ENCODE peak calls at places on chromosomes 7 and 10, in four cellular contexts. One of them, this sample, is unnamed.
A peak's percentile ranks its signal among the peaks of the same experiment; 100 is the strongest.

GRCh38 chr10:78955206-78955605 is 113.6 kb upstream of the ZMIZ1 start:
- DNase-seq in A549: no peak
- DNase-seq in K562: no peak
- DNase-seq in HepG2: no peak
- DNase-seq in this sample: no peak

GRCh38 chr10:93080350-93081046 is 6.8 kb downstream of the CYP26A1 start:
- DNase-seq in A549: peak; percentile 87
- DNase-seq in K562: peak; percentile 67
- DNase-seq in HepG2: peak; percentile 29
- DNase-seq in this sample: no peak

GRCh38 chr7:27122075-27122910 is 8.3 kb downstream of the HOXA4 start:
- DNase-seq in A549: peak; percentile 55
- DNase-seq in K562: no peak
- DNase-seq in HepG2: peak; percentile 94
- DNase-seq in this sample: no peak

GRCh38 chr10:103232772-103233488 is 12.8 kb upstream of the RPEL1 start:
- DNase-seq in A549: no peak
- DNase-seq in K562: no peak
- DNase-seq in HepG2: peak; percentile 88
- DNase-seq in this sample: no peak

GRCh38 chr10:76071638-76072317 is 640.4 kb downstream of the LRMDA start:
- DNase-seq in A549: no peak
- DNase-seq in K562: no peak
- DNase-seq in HepG2: no peak
- DNase-seq in this sample: no peak

GRCh38 chr10:132302421-132302820 is 5.3 kb downstream of the STK32C start:
- DNase-seq in A549: no peak
- DNase-seq in K562: no peak
- DNase-seq in HepG2: no peak
- DNase-seq in this sample: no peak

GRCh38 chr7:16668049-16668858 is 22.3 kb downstream of the BZW2 start:
- DNase-seq in A549: peak; percentile 88
- DNase-seq in K562: peak; percentile 83
- DNase-seq in HepG2: peak; percentile 10
- DNase-seq in this sample: no peak

GRCh38 chr7:67738958-67739357 is 742.3 kb downstream of the TYW1 start:
- DNase-seq in A549: no peak
- DNase-seq in K562: no peak
- DNase-seq in HepG2: no peak
- DNase-seq in this sample: no peak

GRCh38 chr7:22216309-22216708 is 140.6 kb downstream of the RAPGEF5 start:
- DNase-seq in A549: no peak
- DNase-seq in K562: peak; percentile 16
- DNase-seq in HepG2: peak; percentile 23
- DNase-seq in this sample: no peak

GRCh38 chr10:29588640-29589421 is 45.9 kb downstream of the SVIL start:
- DNase-seq in A549: no peak
- DNase-seq in K562: no peak
- DNase-seq in HepG2: no peak
- DNase-seq in this sample: no peak

GRCh38 chr7:129101746-129102145 is 42.8 kb upstream of the TSPAN33 start:
- DNase-seq in A549: no peak
- DNase-seq in K562: no peak
- DNase-seq in HepG2: no peak
- DNase-seq in this sample: no peak

GRCh38 chr10:6363516-6363915 is 160.8 kb downstream of the PFKFB3 start:
- DNase-seq in A549: no peak
- DNase-seq in K562: no peak
- DNase-seq in HepG2: no peak
- DNase-seq in this sample: no peak

GRCh38 chr10:34121125-34121973 is 693.7 kb downstream of the PARD3 start:
- DNase-seq in A549: no peak
- DNase-seq in K562: no peak
- DNase-seq in HepG2: peak; percentile 98
- DNase-seq in this sample: no peak

GRCh38 chr7:25669300-25669781 is 441.1 kb upstream of the NPVF start:
- DNase-seq in A549: no peak
- DNase-seq in K562: no peak
- DNase-seq in HepG2: no peak
- DNase-seq in this sample: no peak

GRCh38 chr7:128103498-128104108 is 72.4 kb upstream of the LRRC4 start:
- DNase-seq in A549: no peak
- DNase-seq in K562: no peak
- DNase-seq in HepG2: peak; percentile 85
- DNase-seq in this sample: no peak

GRCh38 chr7:26388256-26388655 is 96.6 kb downstream of the SNX10 start:
- DNase-seq in A549: no peak
- DNase-seq in K562: no peak
- DNase-seq in HepG2: no peak
- DNase-seq in this sample: peak; percentile 20

GRCh38 chr10:47311193-47311899 is 10.9 kb upstream of the GDF2 start:
- DNase-seq in A549: no peak
- DNase-seq in K562: peak; percentile 72
- DNase-seq in HepG2: no peak
- DNase-seq in this sample: no peak

GRCh38 chr7:55074008-55074499 is 55.2 kb downstream of the EGFR start:
- DNase-seq in A549: peak; percentile 93
- DNase-seq in K562: peak; percentile 5
- DNase-seq in HepG2: peak; percentile 44
- DNase-seq in this sample: peak; percentile 91

GRCh38 chr7:50308301-50309129 is 4.0 kb downstream of the IKZF1 start:
- DNase-seq in A549: no peak
- DNase-seq in K562: peak; percentile 66
- DNase-seq in HepG2: no peak
- DNase-seq in this sample: no peak

GRCh38 chr10:62063795-62064472 is 162.4 kb downstream of the ARID5B start:
- DNase-seq in A549: no peak
- DNase-seq in K562: peak; percentile 72
- DNase-seq in HepG2: no peak
- DNase-seq in this sample: no peak

GRCh38 chr10:120833222-120833928 is 17.8 kb upstream of the WDR11 start:
- DNase-seq in A549: no peak
- DNase-seq in K562: no peak
- DNase-seq in HepG2: no peak
- DNase-seq in this sample: no peak

GRCh38 chr7:149865437-149865836 is 8.3 kb upstream of the ATP6V0E2 start:
- DNase-seq in A549: no peak
- DNase-seq in K562: no peak
- DNase-seq in HepG2: no peak
- DNase-seq in this sample: no peak

GRCh38 chr10:87059401-87059800 is 35.2 kb downstream of the GLUD1 start:
- DNase-seq in A549: no peak
- DNase-seq in K562: no peak
- DNase-seq in HepG2: no peak
- DNase-seq in this sample: no peak

GRCh38 chr10:49242604-49243003 is 54.4 kb upstream of the TMEM273 start:
- DNase-seq in A549: no peak
- DNase-seq in K562: peak; percentile 53
- DNase-seq in HepG2: no peak
- DNase-seq in this sample: no peak

GRCh38 chr10:20494474-20494873 is 402.6 kb downstream of the NEBL start:
- DNase-seq in A549: no peak
- DNase-seq in K562: no peak
- DNase-seq in HepG2: no peak
- DNase-seq in this sample: no peak

GRCh38 chr10:13707156-13707881 is 120.6 kb downstream of the PRPF18 start:
- DNase-seq in A549: peak; percentile 61
- DNase-seq in K562: peak; percentile 84
- DNase-seq in HepG2: peak; percentile 11
- DNase-seq in this sample: no peak

GRCh38 chr7:23410446-23411183 is 59.7 kb downstream of the IGF2BP3 start:
- DNase-seq in A549: no peak
- DNase-seq in K562: no peak
- DNase-seq in HepG2: no peak
- DNase-seq in this sample: peak; percentile 89

GRCh38 chr7:115319536-115319935 is 397.6 kb downstream of the MDFIC start:
- DNase-seq in A549: no peak
- DNase-seq in K562: no peak
- DNase-seq in HepG2: no peak
- DNase-seq in this sample: no peak
- TF ChIP-seq POLR2AphosphoS2 in A549: no peak
- TF ChIP-seq POLR2AphosphoS2 in K562: no peak
- TF ChIP-seq POLR2AphosphoS2 in HepG2: no peak
- TF ChIP-seq POLR2AphosphoS2 in this sample: no peak

GRCh38 chr7:154777489-154777888 is 225.4 kb downstream of the PAXIP1 start:
- DNase-seq in A549: no peak
- DNase-seq in K562: no peak
- DNase-seq in HepG2: no peak
- DNase-seq in this sample: no peak
- H3K4me2 ChIP-seq in A549: no peak overlapping the region
- H3K4me2 ChIP-seq in K562: no peak overlapping the region
- H3K4me2 ChIP-seq in HepG2: no peak overlapping the region
- H3K4me2 ChIP-seq in this sample: no peak overlapping the region

DNA sequence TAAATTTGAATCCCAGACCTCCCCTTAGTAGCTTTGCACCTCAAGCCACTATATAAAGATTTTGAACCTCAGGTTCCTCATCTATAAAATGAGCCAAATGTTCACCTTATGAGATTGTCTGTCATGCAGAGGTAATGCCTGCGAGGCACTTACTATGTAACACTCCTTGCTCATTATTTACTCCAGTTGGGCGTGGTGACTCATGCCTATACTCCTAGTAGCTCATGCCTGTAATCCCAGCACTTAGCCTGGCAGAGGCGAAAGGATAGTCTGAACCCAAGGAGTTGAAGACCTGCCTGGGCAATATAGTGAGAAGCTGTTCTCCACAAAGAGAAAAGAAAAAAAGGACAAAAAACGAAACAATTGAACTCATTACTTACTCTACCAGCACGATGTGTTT is 82.2 kb downstream of the MDFIC start:
- DNase-seq in A549: no peak
- DNase-seq in K562: no peak
- DNase-seq in HepG2: no peak
- DNase-seq in this sample: no peak
- TF ChIP-seq EP300 in A549: no peak
- TF ChIP-seq EP300 in K562: no peak
- TF ChIP-seq EP300 in HepG2: no peak
- TF ChIP-seq EP300 in this sample: no peak

DNA sequence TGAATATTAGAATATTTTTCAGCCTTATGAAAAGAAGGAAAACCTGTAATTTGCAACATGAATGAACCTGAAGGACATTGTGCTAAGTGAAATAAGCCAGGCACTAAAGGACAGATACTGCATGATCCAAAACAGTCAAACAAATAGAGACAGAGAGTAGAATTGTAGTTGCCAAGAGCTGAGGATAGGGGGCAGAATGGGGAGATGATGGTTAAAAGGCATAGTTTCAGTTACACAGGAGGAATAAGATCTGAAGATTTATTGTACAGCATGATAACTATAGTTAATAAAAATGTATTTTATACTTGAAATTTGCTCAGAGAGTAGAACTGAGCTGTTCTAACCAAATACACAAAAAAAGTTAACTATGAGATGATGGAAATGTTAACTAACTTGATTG is 149.0 kb upstream of the TMEM106B start:
- DNase-seq in A549: no peak
- DNase-seq in K562: peak; percentile 3
- DNase-seq in HepG2: no peak
- DNase-seq in this sample: no peak
- TF ChIP-seq POLR2AphosphoS2 in A549: no peak
- TF ChIP-seq POLR2AphosphoS2 in K562: no peak
- TF ChIP-seq POLR2AphosphoS2 in HepG2: no peak
- TF ChIP-seq POLR2AphosphoS2 in this sample: no peak

GRCh38 chr7:80781146-80781545 is 137.7 kb downstream of the SEMA3C start:
- DNase-seq in A549: no peak
- DNase-seq in K562: no peak
- DNase-seq in HepG2: no peak
- DNase-seq in this sample: no peak

GRCh38 chr7:80781561-80781979 is 137.3 kb downstream of the SEMA3C start:
- DNase-seq in A549: no peak
- DNase-seq in K562: no peak
- DNase-seq in HepG2: no peak
- DNase-seq in this sample: no peak

GRCh38 chr7:80783177-80783687 is 135.6 kb downstream of the SEMA3C start:
- DNase-seq in A549: no peak
- DNase-seq in K562: no peak
- DNase-seq in HepG2: no peak
- DNase-seq in this sample: no peak

GRCh38 chr7:80783688-80784327 is 135.0 kb downstream of the SEMA3C start:
- DNase-seq in A549: no peak
- DNase-seq in K562: no peak
- DNase-seq in HepG2: no peak
- DNase-seq in this sample: no peak

DNA sequence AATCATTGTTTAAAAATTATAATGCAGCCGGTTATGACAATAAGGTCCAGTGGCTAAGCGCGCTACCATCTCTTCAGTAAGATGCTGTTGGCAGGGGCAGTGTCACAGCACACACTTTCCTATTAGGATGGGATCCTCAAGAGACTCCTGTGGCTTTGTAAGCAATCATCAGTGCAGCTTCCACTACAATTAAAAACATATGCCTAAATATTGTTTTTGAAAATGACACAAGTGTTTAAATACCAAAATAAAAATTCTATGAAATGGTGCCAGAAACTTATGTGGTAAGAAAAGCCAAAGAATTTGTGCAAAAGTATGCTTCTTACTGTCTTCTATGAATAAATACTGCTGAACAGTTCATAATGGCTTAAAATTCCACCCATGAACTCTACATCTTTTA is 132.9 kb downstream of the SEMA3C start:
- DNase-seq in A549: no peak
- DNase-seq in K562: no peak
- DNase-seq in HepG2: no peak
- DNase-seq in this sample: no peak
- H3K4me2 ChIP-seq in A549: no peak overlapping the region
- H3K4me2 ChIP-seq in K562: no peak overlapping the region
- H3K4me2 ChIP-seq in HepG2: no peak overlapping the region
- H3K4me2 ChIP-seq in this sample: no peak overlapping the region

DNA sequence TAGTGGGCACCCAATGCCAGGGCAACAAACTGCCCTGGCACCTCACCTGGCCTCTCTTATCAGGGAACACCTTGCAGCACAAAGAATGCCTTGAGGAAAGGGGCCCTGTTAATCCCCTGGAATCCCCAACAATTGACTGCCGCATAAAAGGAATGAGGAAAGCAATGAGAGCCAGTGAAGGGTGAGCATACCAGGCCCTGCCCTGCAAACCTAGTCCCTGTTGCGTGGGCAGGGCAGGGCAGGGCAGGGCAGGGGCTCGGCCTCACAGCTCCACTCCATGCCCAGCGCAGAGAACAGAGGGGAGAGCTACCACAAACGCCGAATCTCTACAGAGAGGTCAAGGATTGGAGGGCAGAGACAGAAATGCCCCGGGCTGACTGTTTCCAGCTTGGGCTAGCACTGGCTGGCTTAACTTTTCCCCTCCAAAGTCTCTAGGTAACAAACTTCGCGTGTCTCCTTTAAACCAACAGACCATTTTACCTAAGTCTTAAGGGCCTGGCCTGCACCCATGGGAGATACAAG is 1.1 kb downstream of the ANXA11 start:
- DNase-seq in A549: no peak
- DNase-seq in K562: no peak
- DNase-seq in HepG2: peak; percentile 16
- DNase-seq in this sample: no peak
- TF ChIP-seq EP300 in A549: no peak
- TF ChIP-seq EP300 in K562: no peak
- TF ChIP-seq EP300 in HepG2: no peak
- TF ChIP-seq EP300 in this sample: no peak

GRCh38 chr10:26378763-26379361 is 59.3 kb upstream of the APBB1IP start:
- DNase-seq in A549: no peak
- DNase-seq in K562: no peak
- DNase-seq in HepG2: no peak
- DNase-seq in this sample: no peak
- TF ChIP-seq POLR2AphosphoS2 in A549: no peak
- TF ChIP-seq POLR2AphosphoS2 in K562: no peak
- TF ChIP-seq POLR2AphosphoS2 in HepG2: no peak
- TF ChIP-seq POLR2AphosphoS2 in this sample: no peak

This sample was measured in GM12878.